ENCODE peak calls at places on chromosomes 1 and 21, in five cellular contexts. One of them, this sample, is unnamed.
A peak's percentile ranks its signal among the peaks of the same experiment; 100 is the strongest.

GRCh38 chr1:67766117-67766978 is 66.9 kb downstream of the GNG12 start:
- DNase-seq in mammary epithelial cell: peak; percentile 70
- DNase-seq in GM23338: peak; percentile 77
- DNase-seq in endothelial cell of umbilical vein: peak; percentile 84
- DNase-seq in H1: peak; percentile 66
- DNase-seq in this sample: peak; percentile 79

GRCh38 chr1:230706020-230706699 is 7.8 kb downstream of the AGT start:
- DNase-seq in mammary epithelial cell: no peak
- DNase-seq in H1: no peak
- DNase-seq in endothelial cell of umbilical vein: no peak
- DNase-seq in GM23338: no peak
- DNase-seq in this sample: no peak

GRCh38 chr1:18880585-18880984 is 21.1 kb upstream of the TAS1R2 start:
- DNase-seq in mammary epithelial cell: no peak
- DNase-seq in endothelial cell of umbilical vein: no peak
- DNase-seq in H1: no peak
- DNase-seq in GM23338: no peak
- DNase-seq in this sample: no peak

GRCh38 chr21:29523646-29524045 is 224.9 kb downstream of the BACH1 start:
- DNase-seq in endothelial cell of umbilical vein: no peak
- DNase-seq in mammary epithelial cell: no peak
- DNase-seq in H1: no peak
- DNase-seq in GM23338: no peak
- DNase-seq in this sample: no peak

GRCh38 chr1:91736999-91737615 is 148.8 kb downstream of the TGFBR3 start:
- DNase-seq in endothelial cell of umbilical vein: peak; percentile 34
- DNase-seq in H1: no peak
- DNase-seq in GM23338: peak; percentile 70
- DNase-seq in mammary epithelial cell: peak; percentile 81
- DNase-seq in this sample: peak; percentile 85

GRCh38 chr1:115717541-115717940 is 51.0 kb downstream of the CASQ2 start:
- DNase-seq in GM23338: peak; percentile 79
- DNase-seq in H1: peak; percentile 81
- DNase-seq in endothelial cell of umbilical vein: peak; percentile 30
- DNase-seq in mammary epithelial cell: peak; percentile 30
- DNase-seq in this sample: no peak

GRCh38 chr1:60833173-60833572 is 249.2 kb upstream of the NFIA start:
- DNase-seq in H1: no peak
- DNase-seq in GM23338: peak; percentile 5
- DNase-seq in endothelial cell of umbilical vein: no peak
- DNase-seq in mammary epithelial cell: peak; percentile 16
- DNase-seq in this sample: no peak

GRCh38 chr1:15328785-15329480 is 80.8 kb upstream of the EFHD2 start:
- DNase-seq in endothelial cell of umbilical vein: peak; percentile 90
- DNase-seq in GM23338: no peak
- DNase-seq in H1: no peak
- DNase-seq in mammary epithelial cell: no peak
- DNase-seq in this sample: peak; percentile 92

GRCh38 chr1:9684806-9685205 is 33.3 kb downstream of the PIK3CD start:
- DNase-seq in GM23338: no peak
- DNase-seq in mammary epithelial cell: no peak
- DNase-seq in endothelial cell of umbilical vein: no peak
- DNase-seq in H1: no peak
- DNase-seq in this sample: no peak

GRCh38 chr1:91622586-91622985 is 121.9 kb downstream of the CDC7 start:
- DNase-seq in H1: no peak
- DNase-seq in GM23338: no peak
- DNase-seq in endothelial cell of umbilical vein: no peak
- DNase-seq in mammary epithelial cell: no peak
- DNase-seq in this sample: no peak

GRCh38 chr21:46159841-46160562 is 4.6 kb upstream of the FTCD start:
- DNase-seq in GM23338: no peak
- DNase-seq in mammary epithelial cell: no peak
- DNase-seq in endothelial cell of umbilical vein: no peak
- DNase-seq in H1: no peak
- DNase-seq in this sample: peak; percentile 77

GRCh38 chr1:51518033-51518729 is 885 bp downstream of the EPS15 start:
- DNase-seq in mammary epithelial cell: peak; percentile 48
- DNase-seq in H1: peak; percentile 55
- DNase-seq in GM23338: peak; percentile 77
- DNase-seq in endothelial cell of umbilical vein: peak; percentile 57
- DNase-seq in this sample: peak; percentile 69

GRCh38 chr21:34962586-34963222 is 86.4 kb downstream of the RUNX1 start:
- DNase-seq in endothelial cell of umbilical vein: no peak
- DNase-seq in H1: no peak
- DNase-seq in mammary epithelial cell: no peak
- DNase-seq in GM23338: no peak
- DNase-seq in this sample: no peak

GRCh38 chr1:25245809-25246599 is 1.2 kb downstream of the RSRP1 start:
- DNase-seq in mammary epithelial cell: peak; percentile 31
- DNase-seq in GM23338: peak; percentile 63
- DNase-seq in endothelial cell of umbilical vein: peak; percentile 40
- DNase-seq in H1: no peak
- DNase-seq in this sample: peak; percentile 82

GRCh38 chr1:231558711-231559205 is 30.3 kb downstream of the TSNAX start:
- DNase-seq in GM23338: no peak
- DNase-seq in mammary epithelial cell: no peak
- DNase-seq in H1: no peak
- DNase-seq in endothelial cell of umbilical vein: peak; percentile 37
- DNase-seq in this sample: no peak

GRCh38 chr1:119676571-119677206 is 28.6 kb upstream of the ZNF697 start:
- DNase-seq in endothelial cell of umbilical vein: no peak
- DNase-seq in H1: no peak
- DNase-seq in mammary epithelial cell: no peak
- DNase-seq in GM23338: peak; percentile 56
- DNase-seq in this sample: no peak

GRCh38 chr1:119675349-119676343 is 27.6 kb upstream of the ZNF697 start:
- DNase-seq in H1: peak; percentile 87
- DNase-seq in GM23338: peak; percentile 97
- DNase-seq in endothelial cell of umbilical vein: peak; percentile 92
- DNase-seq in mammary epithelial cell: peak; percentile 78
- DNase-seq in this sample: peak; percentile 89

GRCh38 chr1:119674110-119674509 is 26.0 kb upstream of the ZNF697 start:
- DNase-seq in mammary epithelial cell: peak; percentile 94
- DNase-seq in H1: no peak
- DNase-seq in GM23338: peak; percentile 34
- DNase-seq in endothelial cell of umbilical vein: peak; percentile 75
- DNase-seq in this sample: peak; percentile 45

GRCh38 chr1:119673171-119673940 is 25.3 kb upstream of the ZNF697 start:
- DNase-seq in H1: no peak
- DNase-seq in GM23338: no peak
- DNase-seq in mammary epithelial cell: peak; percentile 87
- DNase-seq in endothelial cell of umbilical vein: peak; percentile 60
- DNase-seq in this sample: peak; percentile 72

DNA sequence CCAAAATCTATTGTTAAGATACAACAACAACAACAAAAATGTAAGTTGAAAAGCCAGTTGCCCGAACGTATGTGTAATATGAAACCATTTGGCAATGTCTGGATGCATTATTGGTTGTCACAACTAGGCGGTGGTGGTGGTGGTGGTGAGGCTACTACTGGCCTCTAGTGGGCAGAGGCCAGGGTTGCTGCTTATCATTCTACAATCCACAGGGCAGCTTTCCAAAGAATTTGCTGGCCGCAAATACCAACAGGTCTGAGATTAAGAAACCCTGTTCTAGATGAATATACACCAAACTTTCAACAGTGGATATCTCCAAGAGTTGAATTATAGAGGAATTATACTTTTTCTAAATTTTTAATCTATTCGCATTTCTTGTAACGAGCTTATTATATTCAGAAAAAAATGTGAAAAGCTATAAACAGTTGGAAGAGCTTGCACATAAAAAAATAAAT is 26.8 kb upstream of the ZNF697 start:
- DNase-seq in H1: no peak
- DNase-seq in mammary epithelial cell: peak; percentile 87
- DNase-seq in GM23338: peak; percentile 82
- DNase-seq in endothelial cell of umbilical vein: peak; percentile 83
- DNase-seq in this sample: no peak
- TF ChIP-seq CTCF in H1: no peak
- TF ChIP-seq CTCF in mammary epithelial cell: peak; percentile 65
- TF ChIP-seq CTCF in GM23338: peak; percentile 67
- TF ChIP-seq CTCF in endothelial cell of umbilical vein: peak; percentile 90
- TF ChIP-seq CTCF in this sample: no peak

DNA sequence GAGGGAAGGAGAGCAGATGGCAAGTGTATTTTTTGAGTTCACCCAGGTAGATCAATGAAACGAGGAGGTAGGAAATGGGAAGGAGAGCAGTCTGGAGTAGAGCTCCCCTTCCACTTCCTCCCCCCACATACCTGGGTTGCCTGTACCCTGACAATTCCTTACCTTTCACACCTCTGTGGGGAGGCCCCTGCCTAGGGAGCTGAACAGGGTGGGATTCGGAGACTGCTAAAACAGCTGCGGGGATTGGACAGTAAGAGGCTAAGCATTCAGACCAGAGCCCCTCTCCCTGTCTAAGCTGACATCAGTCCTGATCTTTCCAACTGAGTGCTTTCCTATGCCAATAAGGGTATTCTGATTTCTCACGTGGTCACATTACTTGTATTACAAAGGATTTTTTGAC is 14.5 kb downstream of the RCSD1 start:
- DNase-seq in H1: no peak
- DNase-seq in GM23338: no peak
- DNase-seq in endothelial cell of umbilical vein: no peak
- DNase-seq in mammary epithelial cell: no peak
- DNase-seq in this sample: no peak
- H3K79me2 ChIP-seq in H1: no peaks in the 10 kb centered on the region
- H3K79me2 ChIP-seq in GM23338: no peaks in the 10 kb centered on the region
- H3K79me2 ChIP-seq in endothelial cell of umbilical vein: no peaks in the 10 kb centered on the region
- H3K79me2 ChIP-seq in mammary epithelial cell: no peaks in the 10 kb centered on the region
- H3K79me2 ChIP-seq in this sample: no peaks in the 10 kb centered on the region

DNA sequence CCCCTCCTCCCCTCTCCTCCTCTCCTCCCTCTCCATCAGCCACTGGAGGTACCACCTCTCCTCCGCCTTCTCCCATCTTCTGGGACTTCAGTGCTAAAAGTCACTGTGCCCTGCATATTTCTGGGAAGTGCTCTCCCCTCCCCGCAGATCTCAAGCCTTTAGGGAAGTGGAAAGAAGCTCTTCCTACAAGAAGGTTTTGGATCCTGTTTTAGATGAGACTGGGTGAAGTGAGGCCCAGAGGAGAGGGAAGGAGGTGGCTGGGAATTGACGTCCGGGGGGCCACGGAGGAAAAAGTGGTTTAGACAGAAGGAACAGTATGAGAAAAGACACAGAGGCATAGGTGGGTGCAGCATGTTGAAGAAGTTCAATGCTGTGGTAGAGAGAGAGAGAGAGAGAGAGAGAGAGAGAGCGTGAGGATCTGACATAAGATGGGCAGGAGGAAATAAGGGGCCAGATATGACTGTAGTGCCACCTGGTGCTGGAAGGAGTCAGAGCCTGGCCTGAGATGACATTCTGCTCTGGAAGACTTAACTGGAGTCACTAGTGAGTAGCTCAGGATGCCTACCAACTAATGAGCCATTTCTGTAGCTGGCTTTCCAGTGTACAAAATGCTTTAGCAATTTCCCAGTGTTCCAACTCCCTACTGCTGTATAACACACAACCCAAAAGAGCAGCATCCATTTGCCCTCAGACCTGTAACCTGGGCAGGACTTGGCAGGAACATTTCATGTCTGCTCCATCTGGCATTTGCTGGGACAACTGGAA is 16.7 kb upstream of the ZSCAN20 start:
- DNase-seq in endothelial cell of umbilical vein: peak; percentile 67
- DNase-seq in H1: peak; percentile 52
- DNase-seq in mammary epithelial cell: peak; percentile 74
- DNase-seq in GM23338: peak; percentile 77
- DNase-seq in this sample: peak; percentile 93
- H3K4me2 ChIP-seq in endothelial cell of umbilical vein: no peak overlapping the region
- H3K4me2 ChIP-seq in H1: no peak overlapping the region
- H3K4me2 ChIP-seq in mammary epithelial cell: no peak overlapping the region
- H3K4me2 ChIP-seq in GM23338: no peak overlapping the region
- H3K4me2 ChIP-seq in this sample: peak overlapping the region; percentile 16

GRCh38 chr1:209542585-209542984 is 40.9 kb upstream of the CAMK1G start:
- DNase-seq in endothelial cell of umbilical vein: no peak
- DNase-seq in GM23338: no peak
- DNase-seq in H1: no peak
- DNase-seq in mammary epithelial cell: peak; percentile 98
- DNase-seq in this sample: no peak

GRCh38 chr1:209534496-209535250 is 48.8 kb upstream of the CAMK1G start:
- DNase-seq in GM23338: peak; percentile 24
- DNase-seq in H1: no peak
- DNase-seq in endothelial cell of umbilical vein: no peak
- DNase-seq in mammary epithelial cell: no peak
- DNase-seq in this sample: no peak

GRCh38 chr1:209536843-209537242 is 46.7 kb upstream of the CAMK1G start:
- DNase-seq in mammary epithelial cell: no peak
- DNase-seq in GM23338: peak; percentile 40
- DNase-seq in endothelial cell of umbilical vein: no peak
- DNase-seq in H1: no peak
- DNase-seq in this sample: no peak

GRCh38 chr1:209537336-209538114 is 46.0 kb upstream of the CAMK1G start:
- DNase-seq in GM23338: no peak
- DNase-seq in H1: no peak
- DNase-seq in mammary epithelial cell: no peak
- DNase-seq in endothelial cell of umbilical vein: no peak
- DNase-seq in this sample: no peak
- TF ChIP-seq CTCF in GM23338: no peak
- TF ChIP-seq CTCF in H1: no peak
- TF ChIP-seq CTCF in mammary epithelial cell: no peak
- TF ChIP-seq CTCF in endothelial cell of umbilical vein: no peak
- TF ChIP-seq CTCF in this sample: no peak

DNA sequence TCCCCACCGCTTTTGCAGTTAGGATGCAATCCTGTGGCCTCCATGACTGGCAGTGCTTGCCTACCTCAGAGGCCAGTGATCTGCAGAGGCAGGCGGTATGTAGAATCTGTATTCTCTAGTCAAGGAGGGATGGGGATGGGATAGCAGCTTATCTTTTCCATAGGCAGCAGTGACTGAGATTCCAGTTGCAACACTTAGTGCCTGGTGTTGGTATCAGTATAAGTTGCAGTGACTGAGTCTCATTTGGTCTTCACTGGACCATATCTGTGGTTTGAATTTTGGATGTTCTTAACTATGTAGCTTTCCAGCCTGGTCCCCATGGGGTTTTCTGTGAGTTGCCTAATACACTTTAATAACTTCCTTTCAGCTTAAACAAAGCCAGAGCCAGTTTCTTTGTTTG is 16.5 kb downstream of the DYRK1A start:
- DNase-seq in endothelial cell of umbilical vein: no peak
- DNase-seq in GM23338: peak; percentile 32
- DNase-seq in mammary epithelial cell: no peak
- DNase-seq in H1: no peak
- DNase-seq in this sample: no peak
- H3K79me2 ChIP-seq in endothelial cell of umbilical vein: peaks cover 100% of the 10 kb centered on the region
- H3K79me2 ChIP-seq in GM23338: peaks cover 100% of the 10 kb centered on the region
- H3K79me2 ChIP-seq in mammary epithelial cell: peaks cover 100% of the 10 kb centered on the region
- H3K79me2 ChIP-seq in H1: peaks cover 72% of the 10 kb centered on the region
- H3K79me2 ChIP-seq in this sample: peaks cover 100% of the 10 kb centered on the region

GRCh38 chr1:172201572-172201971 is 218.9 kb upstream of the C1orf105 start:
- DNase-seq in H1: no peak
- DNase-seq in GM23338: no peak
- DNase-seq in endothelial cell of umbilical vein: no peak
- DNase-seq in mammary epithelial cell: no peak
- DNase-seq in this sample: no peak
- H3K4me2 ChIP-seq in H1: no peak overlapping the region
- H3K4me2 ChIP-seq in GM23338: no peak overlapping the region
- H3K4me2 ChIP-seq in endothelial cell of umbilical vein: no peak overlapping the region
- H3K4me2 ChIP-seq in mammary epithelial cell: no peak overlapping the region
- H3K4me2 ChIP-seq in this sample: no peak overlapping the region

GRCh38 chr1:214551436-214552173 is at the start of gene PTPN14:
- DNase-seq in mammary epithelial cell: peak; percentile 92
- DNase-seq in endothelial cell of umbilical vein: peak; percentile 93
- DNase-seq in H1: peak; percentile 87
- DNase-seq in GM23338: peak; percentile 97
- DNase-seq in this sample: peak; percentile 98
- TF ChIP-seq CTCF in mammary epithelial cell: peak; percentile 22
- TF ChIP-seq CTCF in endothelial cell of umbilical vein: peak; percentile 17
- TF ChIP-seq CTCF in H1: peak; percentile 38
- TF ChIP-seq CTCF in GM23338: peak; percentile 30
- TF ChIP-seq CTCF in this sample: peak; percentile 25

GRCh38 chr1:1264868-1265272 is 8.8 kb downstream of the UBE2J2 start:
- DNase-seq in mammary epithelial cell: peak; percentile 89
- DNase-seq in endothelial cell of umbilical vein: peak; percentile 28
- DNase-seq in GM23338: peak; percentile 84
- DNase-seq in H1: peak; percentile 84
- DNase-seq in this sample: peak; percentile 99
- H3K79me2 ChIP-seq in mammary epithelial cell: peaks cover 70% of the 10 kb centered on the region
- H3K79me2 ChIP-seq in endothelial cell of umbilical vein: peaks cover 40% of the 10 kb centered on the region
- H3K79me2 ChIP-seq in GM23338: peaks cover 44% of the 10 kb centered on the region
- H3K79me2 ChIP-seq in H1: no peaks in the 10 kb centered on the region
- H3K79me2 ChIP-seq in this sample: peaks cover 76% of the 10 kb centered on the region